ENCODE peak calls at places on chromosomes 1 and 21, in nine cellular contexts. One of them, this sample, is unnamed.

GRCh38 chr1:246382589-246382988 is 124.5 kb downstream of the SMYD3 start:
- DNase-seq in AG04450: no peak
- DNase-seq in activated T-cell treated with anti-CD3 and anti-CD28 coated beads, Interleukin-2, amount 50 U/mL, for 48 hours: no peak
- DNase-seq in type B pancreatic cell: no peak
- DNase-seq in GM20000: no peak
- DNase-seq in stimulated activated effector memory CD8-positive, alpha-beta T cell treated with anti-CD3 and anti-CD28 coated beads, Interleukin-12 subunit alpha, Interleukin-12 subunit beta, amount 100 ng/mL, for 72 hours: no peak
- DNase-seq in RWPE1: no peak
- DNase-seq in nucleus accumbens: no peak
- DNase-seq in germinal center: no peak
- DNase-seq in this sample: no peak

GRCh38 chr1:55428944-55429931 is 214.1 kb upstream of the USP24 start:
- DNase-seq in AG04450: peak
- DNase-seq in activated T-cell treated with anti-CD3 and anti-CD28 coated beads, Interleukin-2, amount 50 U/mL, for 48 hours: no peak
- DNase-seq in type B pancreatic cell: no peak
- DNase-seq in GM20000: no peak
- DNase-seq in stimulated activated effector memory CD8-positive, alpha-beta T cell treated with anti-CD3 and anti-CD28 coated beads, Interleukin-12 subunit alpha, Interleukin-12 subunit beta, amount 100 ng/mL, for 72 hours: no peak
- DNase-seq in RWPE1: peak
- DNase-seq in nucleus accumbens: no peak
- DNase-seq in germinal center: no peak
- DNase-seq in this sample: peak

GRCh38 chr1:36773827-36774541 is 260.3 kb downstream of the GRIK3 start:
- DNase-seq in AG04450: no peak
- DNase-seq in activated T-cell treated with anti-CD3 and anti-CD28 coated beads, Interleukin-2, amount 50 U/mL, for 48 hours: no peak
- DNase-seq in type B pancreatic cell: no peak
- DNase-seq in GM20000: no peak
- DNase-seq in stimulated activated effector memory CD8-positive, alpha-beta T cell treated with anti-CD3 and anti-CD28 coated beads, Interleukin-12 subunit alpha, Interleukin-12 subunit beta, amount 100 ng/mL, for 72 hours: no peak
- DNase-seq in RWPE1: no peak
- DNase-seq in nucleus accumbens: no peak
- DNase-seq in germinal center: no peak
- DNase-seq in this sample: no peak

GRCh38 chr21:19850157-19850556 is 1148.1 kb upstream of the NCAM2 start:
- DNase-seq in AG04450: no peak
- DNase-seq in activated T-cell treated with anti-CD3 and anti-CD28 coated beads, Interleukin-2, amount 50 U/mL, for 48 hours: no peak
- DNase-seq in type B pancreatic cell: no peak
- DNase-seq in GM20000: no peak
- DNase-seq in stimulated activated effector memory CD8-positive, alpha-beta T cell treated with anti-CD3 and anti-CD28 coated beads, Interleukin-12 subunit alpha, Interleukin-12 subunit beta, amount 100 ng/mL, for 72 hours: no peak
- DNase-seq in RWPE1: no peak
- DNase-seq in nucleus accumbens: no peak
- DNase-seq in germinal center: no peak
- DNase-seq in this sample: no peak

GRCh38 chr1:2968471-2968881 is 52.8 kb upstream of the ACTRT2 start:
- DNase-seq in AG04450: no peak
- DNase-seq in activated T-cell treated with anti-CD3 and anti-CD28 coated beads, Interleukin-2, amount 50 U/mL, for 48 hours: no peak
- DNase-seq in type B pancreatic cell: no peak
- DNase-seq in GM20000: no peak
- DNase-seq in stimulated activated effector memory CD8-positive, alpha-beta T cell treated with anti-CD3 and anti-CD28 coated beads, Interleukin-12 subunit alpha, Interleukin-12 subunit beta, amount 100 ng/mL, for 72 hours: no peak
- DNase-seq in RWPE1: no peak
- DNase-seq in nucleus accumbens: peak
- DNase-seq in germinal center: no peak
- DNase-seq in this sample: no peak

GRCh38 chr1:20601123-20601825 is 12.4 kb downstream of the CDA start:
- DNase-seq in AG04450: no peak
- DNase-seq in activated T-cell treated with anti-CD3 and anti-CD28 coated beads, Interleukin-2, amount 50 U/mL, for 48 hours: no peak
- DNase-seq in type B pancreatic cell: no peak
- DNase-seq in GM20000: no peak
- DNase-seq in stimulated activated effector memory CD8-positive, alpha-beta T cell treated with anti-CD3 and anti-CD28 coated beads, Interleukin-12 subunit alpha, Interleukin-12 subunit beta, amount 100 ng/mL, for 72 hours: no peak
- DNase-seq in RWPE1: no peak
- DNase-seq in nucleus accumbens: no peak
- DNase-seq in germinal center: no peak
- DNase-seq in this sample: peak

GRCh38 chr1:151616505-151616849 is 4.6 kb downstream of the SNX27 start:
- DNase-seq in AG04450: no peak
- DNase-seq in activated T-cell treated with anti-CD3 and anti-CD28 coated beads, Interleukin-2, amount 50 U/mL, for 48 hours: no peak
- DNase-seq in type B pancreatic cell: no peak
- DNase-seq in GM20000: no peak
- DNase-seq in stimulated activated effector memory CD8-positive, alpha-beta T cell treated with anti-CD3 and anti-CD28 coated beads, Interleukin-12 subunit alpha, Interleukin-12 subunit beta, amount 100 ng/mL, for 72 hours: no peak
- DNase-seq in RWPE1: peak
- DNase-seq in nucleus accumbens: no peak
- DNase-seq in germinal center: no peak
- DNase-seq in this sample: peak

GRCh38 chr1:145983959-145984830 is 12.2 kb downstream of the TXNIP start:
- DNase-seq in AG04450: no peak
- DNase-seq in activated T-cell treated with anti-CD3 and anti-CD28 coated beads, Interleukin-2, amount 50 U/mL, for 48 hours: no peak
- DNase-seq in type B pancreatic cell: no peak
- DNase-seq in GM20000: no peak
- DNase-seq in stimulated activated effector memory CD8-positive, alpha-beta T cell treated with anti-CD3 and anti-CD28 coated beads, Interleukin-12 subunit alpha, Interleukin-12 subunit beta, amount 100 ng/mL, for 72 hours: no peak
- DNase-seq in RWPE1: no peak
- DNase-seq in nucleus accumbens: no peak
- DNase-seq in germinal center: no peak
- DNase-seq in this sample: no peak

GRCh38 chr21:45974073-45975016 is 7.2 kb upstream of the COL6A1 start:
- DNase-seq in AG04450: no peak
- DNase-seq in activated T-cell treated with anti-CD3 and anti-CD28 coated beads, Interleukin-2, amount 50 U/mL, for 48 hours: no peak
- DNase-seq in type B pancreatic cell: peak
- DNase-seq in GM20000: no peak
- DNase-seq in stimulated activated effector memory CD8-positive, alpha-beta T cell treated with anti-CD3 and anti-CD28 coated beads, Interleukin-12 subunit alpha, Interleukin-12 subunit beta, amount 100 ng/mL, for 72 hours: no peak
- DNase-seq in RWPE1: no peak
- DNase-seq in nucleus accumbens: no peak
- DNase-seq in germinal center: peak
- DNase-seq in this sample: peak

GRCh38 chr1:150765229-150765976 is at the start of gene CTSS:
- DNase-seq in AG04450: no peak
- DNase-seq in activated T-cell treated with anti-CD3 and anti-CD28 coated beads, Interleukin-2, amount 50 U/mL, for 48 hours: no peak
- DNase-seq in type B pancreatic cell: no peak
- DNase-seq in GM20000: peak
- DNase-seq in stimulated activated effector memory CD8-positive, alpha-beta T cell treated with anti-CD3 and anti-CD28 coated beads, Interleukin-12 subunit alpha, Interleukin-12 subunit beta, amount 100 ng/mL, for 72 hours: no peak
- DNase-seq in RWPE1: no peak
- DNase-seq in nucleus accumbens: no peak
- DNase-seq in germinal center: peak
- DNase-seq in this sample: peak

GRCh38 chr1:232684331-232685105 is 54.6 kb upstream of the SIPA1L2 start:
- DNase-seq in AG04450: no peak
- DNase-seq in activated T-cell treated with anti-CD3 and anti-CD28 coated beads, Interleukin-2, amount 50 U/mL, for 48 hours: no peak
- DNase-seq in type B pancreatic cell: no peak
- DNase-seq in GM20000: no peak
- DNase-seq in stimulated activated effector memory CD8-positive, alpha-beta T cell treated with anti-CD3 and anti-CD28 coated beads, Interleukin-12 subunit alpha, Interleukin-12 subunit beta, amount 100 ng/mL, for 72 hours: no peak
- DNase-seq in RWPE1: peak
- DNase-seq in nucleus accumbens: no peak
- DNase-seq in germinal center: no peak
- DNase-seq in this sample: peak

GRCh38 chr1:18886003-18886335 is 16.4 kb downstream of the ALDH4A1 start:
- DNase-seq in AG04450: no peak
- DNase-seq in activated T-cell treated with anti-CD3 and anti-CD28 coated beads, Interleukin-2, amount 50 U/mL, for 48 hours: no peak
- DNase-seq in type B pancreatic cell: no peak
- DNase-seq in GM20000: no peak
- DNase-seq in stimulated activated effector memory CD8-positive, alpha-beta T cell treated with anti-CD3 and anti-CD28 coated beads, Interleukin-12 subunit alpha, Interleukin-12 subunit beta, amount 100 ng/mL, for 72 hours: no peak
- DNase-seq in RWPE1: peak
- DNase-seq in nucleus accumbens: no peak
- DNase-seq in germinal center: no peak
- DNase-seq in this sample: peak

GRCh38 chr1:18341291-18342058 is 139.3 kb upstream of the KLHDC7A start:
- DNase-seq in AG04450: no peak
- DNase-seq in activated T-cell treated with anti-CD3 and anti-CD28 coated beads, Interleukin-2, amount 50 U/mL, for 48 hours: no peak
- DNase-seq in type B pancreatic cell: no peak
- DNase-seq in GM20000: no peak
- DNase-seq in stimulated activated effector memory CD8-positive, alpha-beta T cell treated with anti-CD3 and anti-CD28 coated beads, Interleukin-12 subunit alpha, Interleukin-12 subunit beta, amount 100 ng/mL, for 72 hours: no peak
- DNase-seq in RWPE1: no peak
- DNase-seq in nucleus accumbens: no peak
- DNase-seq in germinal center: no peak
- DNase-seq in this sample: no peak

GRCh38 chr1:105427543-105427942 is 1628.9 kb upstream of the PRMT6 start:
- DNase-seq in AG04450: no peak
- DNase-seq in activated T-cell treated with anti-CD3 and anti-CD28 coated beads, Interleukin-2, amount 50 U/mL, for 48 hours: no peak
- DNase-seq in type B pancreatic cell: no peak
- DNase-seq in GM20000: no peak
- DNase-seq in stimulated activated effector memory CD8-positive, alpha-beta T cell treated with anti-CD3 and anti-CD28 coated beads, Interleukin-12 subunit alpha, Interleukin-12 subunit beta, amount 100 ng/mL, for 72 hours: no peak
- DNase-seq in RWPE1: no peak
- DNase-seq in nucleus accumbens: no peak
- DNase-seq in germinal center: no peak
- DNase-seq in this sample: peak

GRCh38 chr1:198970919-198971318 is 332.1 kb downstream of the PTPRC start:
- DNase-seq in AG04450: no peak
- DNase-seq in activated T-cell treated with anti-CD3 and anti-CD28 coated beads, Interleukin-2, amount 50 U/mL, for 48 hours: no peak
- DNase-seq in type B pancreatic cell: no peak
- DNase-seq in GM20000: no peak
- DNase-seq in stimulated activated effector memory CD8-positive, alpha-beta T cell treated with anti-CD3 and anti-CD28 coated beads, Interleukin-12 subunit alpha, Interleukin-12 subunit beta, amount 100 ng/mL, for 72 hours: no peak
- DNase-seq in RWPE1: peak
- DNase-seq in nucleus accumbens: no peak
- DNase-seq in germinal center: no peak
- DNase-seq in this sample: peak

GRCh38 chr1:74344396-74344795 is 109.2 kb downstream of the TNNI3K start:
- DNase-seq in AG04450: no peak
- DNase-seq in activated T-cell treated with anti-CD3 and anti-CD28 coated beads, Interleukin-2, amount 50 U/mL, for 48 hours: no peak
- DNase-seq in type B pancreatic cell: no peak
- DNase-seq in GM20000: no peak
- DNase-seq in stimulated activated effector memory CD8-positive, alpha-beta T cell treated with anti-CD3 and anti-CD28 coated beads, Interleukin-12 subunit alpha, Interleukin-12 subunit beta, amount 100 ng/mL, for 72 hours: no peak
- DNase-seq in RWPE1: no peak
- DNase-seq in nucleus accumbens: no peak
- DNase-seq in germinal center: no peak
- DNase-seq in this sample: no peak

GRCh38 chr1:54402896-54403295 is 3.3 kb downstream of the SSBP3 start:
- DNase-seq in AG04450: no peak
- DNase-seq in activated T-cell treated with anti-CD3 and anti-CD28 coated beads, Interleukin-2, amount 50 U/mL, for 48 hours: no peak
- DNase-seq in type B pancreatic cell: no peak
- DNase-seq in GM20000: no peak
- DNase-seq in stimulated activated effector memory CD8-positive, alpha-beta T cell treated with anti-CD3 and anti-CD28 coated beads, Interleukin-12 subunit alpha, Interleukin-12 subunit beta, amount 100 ng/mL, for 72 hours: no peak
- DNase-seq in RWPE1: no peak
- DNase-seq in nucleus accumbens: no peak
- DNase-seq in germinal center: no peak
- DNase-seq in this sample: no peak

GRCh38 chr1:37865348-37866119 is 6.1 kb upstream of the MTF1 start:
- DNase-seq in AG04450: no peak
- DNase-seq in activated T-cell treated with anti-CD3 and anti-CD28 coated beads, Interleukin-2, amount 50 U/mL, for 48 hours: peak
- DNase-seq in type B pancreatic cell: no peak
- DNase-seq in GM20000: no peak
- DNase-seq in stimulated activated effector memory CD8-positive, alpha-beta T cell treated with anti-CD3 and anti-CD28 coated beads, Interleukin-12 subunit alpha, Interleukin-12 subunit beta, amount 100 ng/mL, for 72 hours: no peak
- DNase-seq in RWPE1: peak
- DNase-seq in nucleus accumbens: no peak
- DNase-seq in germinal center: no peak
- DNase-seq in this sample: peak

GRCh38 chr1:164515932-164516331 is 43.1 kb upstream of the PBX1 start:
- DNase-seq in AG04450: no peak
- DNase-seq in activated T-cell treated with anti-CD3 and anti-CD28 coated beads, Interleukin-2, amount 50 U/mL, for 48 hours: no peak
- DNase-seq in type B pancreatic cell: no peak
- DNase-seq in GM20000: no peak
- DNase-seq in stimulated activated effector memory CD8-positive, alpha-beta T cell treated with anti-CD3 and anti-CD28 coated beads, Interleukin-12 subunit alpha, Interleukin-12 subunit beta, amount 100 ng/mL, for 72 hours: no peak
- DNase-seq in RWPE1: no peak
- DNase-seq in nucleus accumbens: no peak
- DNase-seq in germinal center: no peak
- DNase-seq in this sample: no peak

GRCh38 chr1:220544901-220545303 is 17.0 kb downstream of the MARK1 start:
- DNase-seq in AG04450: no peak
- DNase-seq in activated T-cell treated with anti-CD3 and anti-CD28 coated beads, Interleukin-2, amount 50 U/mL, for 48 hours: no peak
- DNase-seq in type B pancreatic cell: no peak
- DNase-seq in GM20000: no peak
- DNase-seq in stimulated activated effector memory CD8-positive, alpha-beta T cell treated with anti-CD3 and anti-CD28 coated beads, Interleukin-12 subunit alpha, Interleukin-12 subunit beta, amount 100 ng/mL, for 72 hours: no peak
- DNase-seq in RWPE1: peak
- DNase-seq in nucleus accumbens: no peak
- DNase-seq in germinal center: no peak
- DNase-seq in this sample: peak

GRCh38 chr1:26288311-26288941 is 8.5 kb downstream of the SH3BGRL3 start:
- DNase-seq in AG04450: no peak
- DNase-seq in activated T-cell treated with anti-CD3 and anti-CD28 coated beads, Interleukin-2, amount 50 U/mL, for 48 hours: peak
- DNase-seq in type B pancreatic cell: no peak
- DNase-seq in GM20000: peak
- DNase-seq in stimulated activated effector memory CD8-positive, alpha-beta T cell treated with anti-CD3 and anti-CD28 coated beads, Interleukin-12 subunit alpha, Interleukin-12 subunit beta, amount 100 ng/mL, for 72 hours: no peak
- DNase-seq in RWPE1: no peak
- DNase-seq in nucleus accumbens: peak
- DNase-seq in germinal center: peak
- DNase-seq in this sample: no peak

GRCh38 chr21:14290584-14290983 is 74.6 kb downstream of the RBM11 start:
- DNase-seq in AG04450: no peak
- DNase-seq in activated T-cell treated with anti-CD3 and anti-CD28 coated beads, Interleukin-2, amount 50 U/mL, for 48 hours: no peak
- DNase-seq in type B pancreatic cell: no peak
- DNase-seq in GM20000: no peak
- DNase-seq in stimulated activated effector memory CD8-positive, alpha-beta T cell treated with anti-CD3 and anti-CD28 coated beads, Interleukin-12 subunit alpha, Interleukin-12 subunit beta, amount 100 ng/mL, for 72 hours: no peak
- DNase-seq in RWPE1: no peak
- DNase-seq in nucleus accumbens: no peak
- DNase-seq in germinal center: no peak
- DNase-seq in this sample: no peak

GRCh38 chr1:224373008-224373590 is 16.4 kb downstream of the CNIH4 start:
- DNase-seq in AG04450: no peak
- DNase-seq in activated T-cell treated with anti-CD3 and anti-CD28 coated beads, Interleukin-2, amount 50 U/mL, for 48 hours: no peak
- DNase-seq in type B pancreatic cell: no peak
- DNase-seq in GM20000: no peak
- DNase-seq in stimulated activated effector memory CD8-positive, alpha-beta T cell treated with anti-CD3 and anti-CD28 coated beads, Interleukin-12 subunit alpha, Interleukin-12 subunit beta, amount 100 ng/mL, for 72 hours: no peak
- DNase-seq in RWPE1: no peak
- DNase-seq in nucleus accumbens: peak
- DNase-seq in germinal center: no peak
- DNase-seq in this sample: no peak

GRCh38 chr1:18324246-18324645 is 156.5 kb upstream of the KLHDC7A start:
- DNase-seq in AG04450: no peak
- DNase-seq in activated T-cell treated with anti-CD3 and anti-CD28 coated beads, Interleukin-2, amount 50 U/mL, for 48 hours: peak
- DNase-seq in type B pancreatic cell: no peak
- DNase-seq in GM20000: no peak
- DNase-seq in stimulated activated effector memory CD8-positive, alpha-beta T cell treated with anti-CD3 and anti-CD28 coated beads, Interleukin-12 subunit alpha, Interleukin-12 subunit beta, amount 100 ng/mL, for 72 hours: no peak
- DNase-seq in RWPE1: no peak
- DNase-seq in nucleus accumbens: no peak
- DNase-seq in germinal center: peak
- DNase-seq in this sample: no peak

GRCh38 chr1:19439464-19440171 is 45.7 kb downstream of the CAPZB start:
- DNase-seq in AG04450: no peak
- DNase-seq in activated T-cell treated with anti-CD3 and anti-CD28 coated beads, Interleukin-2, amount 50 U/mL, for 48 hours: no peak
- DNase-seq in type B pancreatic cell: no peak
- DNase-seq in GM20000: no peak
- DNase-seq in stimulated activated effector memory CD8-positive, alpha-beta T cell treated with anti-CD3 and anti-CD28 coated beads, Interleukin-12 subunit alpha, Interleukin-12 subunit beta, amount 100 ng/mL, for 72 hours: no peak
- DNase-seq in RWPE1: no peak
- DNase-seq in nucleus accumbens: no peak
- DNase-seq in germinal center: no peak
- DNase-seq in this sample: peak

GRCh38 chr1:168823988-168824387 is 95.0 kb upstream of the DPT start:
- DNase-seq in AG04450: no peak
- DNase-seq in activated T-cell treated with anti-CD3 and anti-CD28 coated beads, Interleukin-2, amount 50 U/mL, for 48 hours: no peak
- DNase-seq in type B pancreatic cell: no peak
- DNase-seq in GM20000: no peak
- DNase-seq in stimulated activated effector memory CD8-positive, alpha-beta T cell treated with anti-CD3 and anti-CD28 coated beads, Interleukin-12 subunit alpha, Interleukin-12 subunit beta, amount 100 ng/mL, for 72 hours: no peak
- DNase-seq in RWPE1: no peak
- DNase-seq in nucleus accumbens: no peak
- DNase-seq in germinal center: no peak
- DNase-seq in this sample: no peak